ENCODE peak calls at places on chromosomes 1 and 21, in six cellular contexts. I is occipital lobe; B is activated CD4-positive, alpha-beta T cell treated with anti-CD3 and anti-CD28 coated beads, Interleukin-2, amount 50 U/mL, for 1 hour; Q is CD8-positive, alpha-beta memory T cell; X is NCI-H1694 treated with DMSO at 0.1 percent for 48 hours; V is C1 segment of cervical spinal cord. Z is an unnamed sample.

GRCh38 chr1:177926201-177926600 is 43.7 kb downstream of the SEC16B start:
- DNase-seq in I (no peak), B (no peak), Q (no peak), X (no peak), V (no peak), Z (no peak)

GRCh38 chr21:44737706-44738354 is 26.5 kb upstream of the TSPEAR start:
- DNase-seq in I (no peak), B (no peak), Q (no peak), X (no peak), V (no peak), Z (no peak)

GRCh38 chr1:170530972-170531757 is 801 bp upstream of the GORAB start:
- DNase-seq in I (no peak), B (no peak), Q (no peak), X (no peak), V (no peak), Z (peak; percentile 4)

GRCh38 chr1:33379631-33380354 is 51.1 kb downstream of the PHC2 start:
- DNase-seq in I (no peak), B (no peak), Q (no peak), X (peak; percentile 65), V (no peak), Z (no peak)

GRCh38 chr21:16420086-16420724 is 690.4 kb downstream of the USP25 start:
- DNase-seq in I (peak; percentile 1), B (no peak), Q (no peak), X (no peak), V (no peak), Z (no peak)

GRCh38 chr1:53957231-53957818 is 11.2 kb downstream of the LRRC42 start:
- DNase-seq in I (no peak), B (no peak), Q (no peak), X (no peak), V (no peak), Z (no peak)

GRCh38 chr1:200665851-200666250 is 3.9 kb downstream of the DDX59 start:
- DNase-seq in I (no peak), B (no peak), Q (no peak), X (no peak), V (no peak), Z (no peak)

GRCh38 chr1:44086722-44087474 is 31.7 kb upstream of the KLF17 start:
- DNase-seq in I (no peak), B (no peak), Q (no peak), X (no peak), V (no peak), Z (no peak)

GRCh38 chr1:243595527-243596206 is 254.4 kb downstream of the AKT3 start:
- DNase-seq in I (no peak), B (no peak), Q (no peak), X (no peak), V (no peak), Z (no peak)

GRCh38 chr1:27992271-27992670 is 32.5 kb downstream of the XKR8 start:
- DNase-seq in I (no peak), B (peak; percentile 49), Q (peak; percentile 50), X (no peak), V (no peak), Z (no peak)

GRCh38 chr1:179092896-179093461 is 11.1 kb downstream of the TOR3A start:
- DNase-seq in I (no peak), B (no peak), Q (no peak), X (no peak), V (no peak), Z (no peak)

GRCh38 chr1:27528701-27529637 is 39.0 kb upstream of the WASF2 start:
- DNase-seq in I (peak; percentile 81), B (no peak), Q (no peak), X (no peak), V (peak; percentile 61), Z (no peak)

GRCh38 chr1:18105196-18105595 is 2.4 kb upstream of the IGSF21 start:
- DNase-seq in I (no peak), B (no peak), Q (no peak), X (no peak), V (no peak), Z (no peak)

GRCh38 chr1:96309783-96310182 is 411.8 kb upstream of the PTBP2 start:
- DNase-seq in I (no peak), B (no peak), Q (no peak), X (no peak), V (no peak), Z (no peak)

GRCh38 chr1:202596638-202597037 is 113.6 kb downstream of the SYT2 start:
- DNase-seq in I (no peak), B (no peak), Q (no peak), X (no peak), V (no peak), Z (no peak)

GRCh38 chr1:69777423-69777822 is 209.7 kb downstream of the LRRC7 start:
- DNase-seq in I (no peak), B (no peak), Q (no peak), X (no peak), V (no peak), Z (no peak)

GRCh38 chr1:190754769-190755168 is 277.1 kb upstream of the BRINP3 start:
- DNase-seq in I (no peak), B (no peak), Q (no peak), X (peak; percentile 38), V (no peak), Z (no peak)

GRCh38 chr1:8989821-8990220 is 36.4 kb downstream of the SLC2A7 start:
- DNase-seq in I (no peak), B (no peak), Q (no peak), X (no peak), V (no peak), Z (no peak)

GRCh38 chr1:16998589-16998988 is 13.1 kb downstream of the ATP13A2 start:
- DNase-seq in I (no peak), B (no peak), Q (no peak), X (no peak), V (no peak), Z (no peak)

GRCh38 chr1:21814981-21815583 is 3.0 kb downstream of the LDLRAD2 start:
- DNase-seq in I (no peak), B (no peak), Q (no peak), X (no peak), V (no peak), Z (no peak)

GRCh38 chr1:200072636-200073285 is 45.3 kb downstream of the NR5A2 start:
- DNase-seq in I (no peak), B (no peak), Q (no peak), X (no peak), V (no peak), Z (no peak)

GRCh38 chr1:29831500-29832117 is 595.3 kb downstream of the PTPRU start:
- DNase-seq in I (no peak), B (no peak), Q (no peak), X (no peak), V (no peak), Z (no peak)

GRCh38 chr21:45418301-45419071 is 13.5 kb downstream of the COL18A1 start:
- DNase-seq in I (no peak), B (no peak), Q (no peak), X (no peak), V (no peak), Z (no peak)

GRCh38 chr1:85148524-85149250 is 52.1 kb downstream of the SYDE2 start:
- DNase-seq in I (no peak), B (no peak), Q (no peak), X (no peak), V (no peak), Z (no peak)

GRCh38 chr1:202806845-202807366 is 1.3 kb downstream of the KDM5B start:
- DNase-seq in I (peak; percentile 9), B (peak; percentile 15), Q (peak; percentile 18), X (no peak), V (peak; percentile 31), Z (peak; percentile 24)

GRCh38 chr1:147287133-147287865 is 44.8 kb downstream of the CHD1L start:
- DNase-seq in I (no peak), B (no peak), Q (no peak), X (no peak), V (no peak), Z (no peak)